ENCODE peak calls at places on chromosomes 13 and 19, in nine cellular contexts. One of them, this sample, is unnamed.

GRCh38 chr19:30881986-30882385 is 467.2 kb downstream of the TSHZ3 start:
- DNase-seq in H4: no peak
- DNase-seq in EL: no peak
- DNase-seq in T follicular helper cell: no peak
- DNase-seq in ascending aorta: no peak
- DNase-seq in activated T-helper 9 cell treated with anti-CD3 and anti-CD28 coated beads, Interleukin-2, amount 50 U/mL, for 16 hours: no peak
- DNase-seq in SK-MEL-5: no peak
- DNase-seq in tibial nerve: no peak
- DNase-seq in HS-5: no peak
- DNase-seq in this sample: no peak

GRCh38 chr13:112887557-112887991 is 81.4 kb upstream of the MCF2L start:
- DNase-seq in H4: no peak
- DNase-seq in EL: no peak
- DNase-seq in T follicular helper cell: no peak
- DNase-seq in ascending aorta: no peak
- DNase-seq in activated T-helper 9 cell treated with anti-CD3 and anti-CD28 coated beads, Interleukin-2, amount 50 U/mL, for 16 hours: no peak
- DNase-seq in SK-MEL-5: no peak
- DNase-seq in tibial nerve: no peak
- DNase-seq in HS-5: no peak
- DNase-seq in this sample: no peak

GRCh38 chr19:2665103-2665502 is 37.4 kb downstream of the GNG7 start:
- DNase-seq in H4: no peak
- DNase-seq in EL: no peak
- DNase-seq in T follicular helper cell: no peak
- DNase-seq in ascending aorta: no peak
- DNase-seq in activated T-helper 9 cell treated with anti-CD3 and anti-CD28 coated beads, Interleukin-2, amount 50 U/mL, for 16 hours: no peak
- DNase-seq in SK-MEL-5: no peak
- DNase-seq in tibial nerve: no peak
- DNase-seq in HS-5: no peak
- DNase-seq in this sample: no peak

GRCh38 chr19:34416021-34416545 is 11.9 kb downstream of the PDCD2L start:
- DNase-seq in H4: no peak
- DNase-seq in EL: peak
- DNase-seq in T follicular helper cell: no peak
- DNase-seq in ascending aorta: peak
- DNase-seq in activated T-helper 9 cell treated with anti-CD3 and anti-CD28 coated beads, Interleukin-2, amount 50 U/mL, for 16 hours: no peak
- DNase-seq in SK-MEL-5: no peak
- DNase-seq in tibial nerve: no peak
- DNase-seq in HS-5: no peak
- DNase-seq in this sample: no peak

GRCh38 chr13:35988648-35989081 is 142.5 kb downstream of the DCLK1 start:
- DNase-seq in H4: no peak
- DNase-seq in EL: no peak
- DNase-seq in T follicular helper cell: no peak
- DNase-seq in ascending aorta: no peak
- DNase-seq in activated T-helper 9 cell treated with anti-CD3 and anti-CD28 coated beads, Interleukin-2, amount 50 U/mL, for 16 hours: no peak
- DNase-seq in SK-MEL-5: no peak
- DNase-seq in tibial nerve: no peak
- DNase-seq in HS-5: no peak
- DNase-seq in this sample: peak

GRCh38 chr13:35475131-35475959 is 1.1 kb downstream of the MAB21L1 start:
- DNase-seq in H4: peak
- DNase-seq in EL: peak
- DNase-seq in T follicular helper cell: no peak
- DNase-seq in ascending aorta: no peak
- DNase-seq in activated T-helper 9 cell treated with anti-CD3 and anti-CD28 coated beads, Interleukin-2, amount 50 U/mL, for 16 hours: no peak
- DNase-seq in SK-MEL-5: peak
- DNase-seq in tibial nerve: peak
- DNase-seq in HS-5: no peak
- DNase-seq in this sample: peak

GRCh38 chr13:103983948-103984347 is 917.7 kb upstream of the SLC10A2 start:
- DNase-seq in H4: no peak
- DNase-seq in EL: no peak
- DNase-seq in T follicular helper cell: no peak
- DNase-seq in ascending aorta: no peak
- DNase-seq in activated T-helper 9 cell treated with anti-CD3 and anti-CD28 coated beads, Interleukin-2, amount 50 U/mL, for 16 hours: no peak
- DNase-seq in SK-MEL-5: no peak
- DNase-seq in tibial nerve: no peak
- DNase-seq in HS-5: no peak
- DNase-seq in this sample: no peak

GRCh38 chr19:41907994-41908615 is 20.1 kb downstream of the ERFL start:
- DNase-seq in H4: no peak
- DNase-seq in EL: no peak
- DNase-seq in T follicular helper cell: no peak
- DNase-seq in ascending aorta: no peak
- DNase-seq in activated T-helper 9 cell treated with anti-CD3 and anti-CD28 coated beads, Interleukin-2, amount 50 U/mL, for 16 hours: no peak
- DNase-seq in SK-MEL-5: no peak
- DNase-seq in tibial nerve: no peak
- DNase-seq in HS-5: no peak
- DNase-seq in this sample: no peak

GRCh38 chr19:45115809-45116615 is 23.0 kb downstream of the PPP1R37 start:
- DNase-seq in H4: no peak
- DNase-seq in EL: no peak
- DNase-seq in T follicular helper cell: no peak
- DNase-seq in ascending aorta: no peak
- DNase-seq in activated T-helper 9 cell treated with anti-CD3 and anti-CD28 coated beads, Interleukin-2, amount 50 U/mL, for 16 hours: no peak
- DNase-seq in SK-MEL-5: no peak
- DNase-seq in tibial nerve: no peak
- DNase-seq in HS-5: no peak
- DNase-seq in this sample: no peak

GRCh38 chr13:99357920-99358319 is 50.7 kb upstream of the GPR183 start:
- DNase-seq in H4: no peak
- DNase-seq in EL: no peak
- DNase-seq in T follicular helper cell: no peak
- DNase-seq in ascending aorta: no peak
- DNase-seq in activated T-helper 9 cell treated with anti-CD3 and anti-CD28 coated beads, Interleukin-2, amount 50 U/mL, for 16 hours: no peak
- DNase-seq in SK-MEL-5: no peak
- DNase-seq in tibial nerve: no peak
- DNase-seq in HS-5: no peak
- DNase-seq in this sample: no peak

GRCh38 chr19:42074513-42075363 is 1.2 kb upstream of the ZNF574 start:
- DNase-seq in H4: no peak
- DNase-seq in EL: peak
- DNase-seq in T follicular helper cell: no peak
- DNase-seq in ascending aorta: peak
- DNase-seq in activated T-helper 9 cell treated with anti-CD3 and anti-CD28 coated beads, Interleukin-2, amount 50 U/mL, for 16 hours: no peak
- DNase-seq in SK-MEL-5: peak
- DNase-seq in tibial nerve: no peak
- DNase-seq in HS-5: no peak
- DNase-seq in this sample: peak

GRCh38 chr19:7779631-7780486 is 16.8 kb downstream of the CLEC4M start:
- DNase-seq in H4: peak
- DNase-seq in EL: no peak
- DNase-seq in T follicular helper cell: no peak
- DNase-seq in ascending aorta: no peak
- DNase-seq in activated T-helper 9 cell treated with anti-CD3 and anti-CD28 coated beads, Interleukin-2, amount 50 U/mL, for 16 hours: no peak
- DNase-seq in SK-MEL-5: peak
- DNase-seq in tibial nerve: no peak
- DNase-seq in HS-5: no peak
- DNase-seq in this sample: no peak

GRCh38 chr13:28505543-28506135 is 10.7 kb upstream of the FLT1 start:
- DNase-seq in H4: no peak
- DNase-seq in EL: no peak
- DNase-seq in T follicular helper cell: no peak
- DNase-seq in ascending aorta: no peak
- DNase-seq in activated T-helper 9 cell treated with anti-CD3 and anti-CD28 coated beads, Interleukin-2, amount 50 U/mL, for 16 hours: no peak
- DNase-seq in SK-MEL-5: no peak
- DNase-seq in tibial nerve: no peak
- DNase-seq in HS-5: no peak
- DNase-seq in this sample: no peak

GRCh38 chr13:66405908-66406802 is 824.0 kb downstream of the PCDH9 start:
- DNase-seq in H4: peak
- DNase-seq in EL: peak
- DNase-seq in T follicular helper cell: no peak
- DNase-seq in ascending aorta: no peak
- DNase-seq in activated T-helper 9 cell treated with anti-CD3 and anti-CD28 coated beads, Interleukin-2, amount 50 U/mL, for 16 hours: no peak
- DNase-seq in SK-MEL-5: no peak
- DNase-seq in tibial nerve: no peak
- DNase-seq in HS-5: peak
- DNase-seq in this sample: no peak

GRCh38 chr13:113297370-113297871 is 382 bp downstream of the LAMP1 start:
- DNase-seq in H4: no peak
- DNase-seq in EL: peak
- DNase-seq in T follicular helper cell: peak
- DNase-seq in ascending aorta: peak
- DNase-seq in activated T-helper 9 cell treated with anti-CD3 and anti-CD28 coated beads, Interleukin-2, amount 50 U/mL, for 16 hours: peak
- DNase-seq in SK-MEL-5: peak
- DNase-seq in tibial nerve: no peak
- DNase-seq in HS-5: no peak
- DNase-seq in this sample: no peak

GRCh38 chr19:571127-571974 is 1.0 kb upstream of the BSG start:
- DNase-seq in H4: no peak
- DNase-seq in EL: peak
- DNase-seq in T follicular helper cell: peak
- DNase-seq in ascending aorta: no peak
- DNase-seq in activated T-helper 9 cell treated with anti-CD3 and anti-CD28 coated beads, Interleukin-2, amount 50 U/mL, for 16 hours: no peak
- DNase-seq in SK-MEL-5: no peak
- DNase-seq in tibial nerve: no peak
- DNase-seq in HS-5: no peak
- DNase-seq in this sample: peak

GRCh38 chr13:27508802-27509201 is 58.4 kb upstream of the MTIF3 start:
- DNase-seq in H4: no peak
- DNase-seq in EL: no peak
- DNase-seq in T follicular helper cell: no peak
- DNase-seq in ascending aorta: no peak
- DNase-seq in activated T-helper 9 cell treated with anti-CD3 and anti-CD28 coated beads, Interleukin-2, amount 50 U/mL, for 16 hours: no peak
- DNase-seq in SK-MEL-5: no peak
- DNase-seq in tibial nerve: no peak
- DNase-seq in HS-5: no peak
- DNase-seq in this sample: no peak

GRCh38 chr13:43229506-43229905 is 206.1 kb downstream of the DNAJC15 start:
- DNase-seq in H4: peak
- DNase-seq in EL: peak
- DNase-seq in T follicular helper cell: no peak
- DNase-seq in ascending aorta: no peak
- DNase-seq in activated T-helper 9 cell treated with anti-CD3 and anti-CD28 coated beads, Interleukin-2, amount 50 U/mL, for 16 hours: no peak
- DNase-seq in SK-MEL-5: no peak
- DNase-seq in tibial nerve: no peak
- DNase-seq in HS-5: no peak
- DNase-seq in this sample: no peak

GRCh38 chr19:55088543-55089265 is 13.0 kb downstream of the EPS8L1 start:
- DNase-seq in H4: no peak
- DNase-seq in EL: peak
- DNase-seq in T follicular helper cell: peak
- DNase-seq in ascending aorta: peak
- DNase-seq in activated T-helper 9 cell treated with anti-CD3 and anti-CD28 coated beads, Interleukin-2, amount 50 U/mL, for 16 hours: peak
- DNase-seq in SK-MEL-5: peak
- DNase-seq in tibial nerve: peak
- DNase-seq in HS-5: no peak
- DNase-seq in this sample: peak

GRCh38 chr19:38759590-38760003 is 13.7 kb downstream of the LGALS7 start:
- DNase-seq in H4: no peak
- DNase-seq in EL: no peak
- DNase-seq in T follicular helper cell: no peak
- DNase-seq in ascending aorta: no peak
- DNase-seq in activated T-helper 9 cell treated with anti-CD3 and anti-CD28 coated beads, Interleukin-2, amount 50 U/mL, for 16 hours: no peak
- DNase-seq in SK-MEL-5: peak
- DNase-seq in tibial nerve: no peak
- DNase-seq in HS-5: no peak
- DNase-seq in this sample: no peak

GRCh38 chr13:44816701-44817684 is 172.3 kb downstream of the NUFIP1 start:
- DNase-seq in H4: peak
- DNase-seq in EL: peak
- DNase-seq in T follicular helper cell: no peak
- DNase-seq in ascending aorta: no peak
- DNase-seq in activated T-helper 9 cell treated with anti-CD3 and anti-CD28 coated beads, Interleukin-2, amount 50 U/mL, for 16 hours: no peak
- DNase-seq in SK-MEL-5: no peak
- DNase-seq in tibial nerve: no peak
- DNase-seq in HS-5: no peak
- DNase-seq in this sample: peak

GRCh38 chr19:36916991-36917390 is 859 bp downstream of the ZNF568 start:
- DNase-seq in H4: no peak
- DNase-seq in EL: peak
- DNase-seq in T follicular helper cell: no peak
- DNase-seq in ascending aorta: no peak
- DNase-seq in activated T-helper 9 cell treated with anti-CD3 and anti-CD28 coated beads, Interleukin-2, amount 50 U/mL, for 16 hours: no peak
- DNase-seq in SK-MEL-5: no peak
- DNase-seq in tibial nerve: no peak
- DNase-seq in HS-5: peak
- DNase-seq in this sample: peak

GRCh38 chr19:48501961-48502719 is 9.5 kb downstream of the LMTK3 start:
- DNase-seq in H4: peak
- DNase-seq in EL: peak
- DNase-seq in T follicular helper cell: peak
- DNase-seq in ascending aorta: peak
- DNase-seq in activated T-helper 9 cell treated with anti-CD3 and anti-CD28 coated beads, Interleukin-2, amount 50 U/mL, for 16 hours: peak
- DNase-seq in SK-MEL-5: peak
- DNase-seq in tibial nerve: no peak
- DNase-seq in HS-5: no peak
- DNase-seq in this sample: peak

GRCh38 chr19:5893907-5894703 is 9.5 kb downstream of the NDUFA11 start:
- DNase-seq in H4: no peak
- DNase-seq in EL: no peak
- DNase-seq in T follicular helper cell: no peak
- DNase-seq in ascending aorta: peak
- DNase-seq in activated T-helper 9 cell treated with anti-CD3 and anti-CD28 coated beads, Interleukin-2, amount 50 U/mL, for 16 hours: no peak
- DNase-seq in SK-MEL-5: no peak
- DNase-seq in tibial nerve: no peak
- DNase-seq in HS-5: no peak
- DNase-seq in this sample: no peak

GRCh38 chr13:99378985-99379734 is 72.0 kb upstream of the GPR183 start:
- DNase-seq in H4: no peak
- DNase-seq in EL: no peak
- DNase-seq in T follicular helper cell: no peak
- DNase-seq in ascending aorta: no peak
- DNase-seq in activated T-helper 9 cell treated with anti-CD3 and anti-CD28 coated beads, Interleukin-2, amount 50 U/mL, for 16 hours: no peak
- DNase-seq in SK-MEL-5: no peak
- DNase-seq in tibial nerve: no peak
- DNase-seq in HS-5: no peak
- DNase-seq in this sample: no peak

GRCh38 chr19:10091370-10091687 is 5.2 kb downstream of the SHFL start:
- DNase-seq in H4: no peak
- DNase-seq in EL: no peak
- DNase-seq in T follicular helper cell: no peak
- DNase-seq in ascending aorta: no peak
- DNase-seq in activated T-helper 9 cell treated with anti-CD3 and anti-CD28 coated beads, Interleukin-2, amount 50 U/mL, for 16 hours: no peak
- DNase-seq in SK-MEL-5: no peak
- DNase-seq in tibial nerve: no peak
- DNase-seq in HS-5: no peak
- DNase-seq in this sample: no peak

GRCh38 chr19:8212212-8212611 is 3.0 kb downstream of the CERS4 start:
- DNase-seq in H4: no peak
- DNase-seq in EL: no peak
- DNase-seq in T follicular helper cell: no peak
- DNase-seq in ascending aorta: no peak
- DNase-seq in activated T-helper 9 cell treated with anti-CD3 and anti-CD28 coated beads, Interleukin-2, amount 50 U/mL, for 16 hours: no peak
- DNase-seq in SK-MEL-5: no peak
- DNase-seq in tibial nerve: no peak
- DNase-seq in HS-5: no peak
- DNase-seq in this sample: no peak

GRCh38 chr19:35205733-35206323 is 22.7 kb downstream of the FAM187B start:
- DNase-seq in H4: no peak
- DNase-seq in EL: no peak
- DNase-seq in T follicular helper cell: no peak
- DNase-seq in ascending aorta: no peak
- DNase-seq in activated T-helper 9 cell treated with anti-CD3 and anti-CD28 coated beads, Interleukin-2, amount 50 U/mL, for 16 hours: no peak
- DNase-seq in SK-MEL-5: no peak
- DNase-seq in tibial nerve: no peak
- DNase-seq in HS-5: no peak
- DNase-seq in this sample: no peak

GRCh38 chr19:55553217-55554182 is 8.2 kb upstream of the SBK3 start:
- DNase-seq in H4: no peak
- DNase-seq in EL: peak
- DNase-seq in T follicular helper cell: no peak
- DNase-seq in ascending aorta: no peak
- DNase-seq in activated T-helper 9 cell treated with anti-CD3 and anti-CD28 coated beads, Interleukin-2, amount 50 U/mL, for 16 hours: no peak
- DNase-seq in SK-MEL-5: no peak
- DNase-seq in tibial nerve: no peak
- DNase-seq in HS-5: no peak
- DNase-seq in this sample: no peak

GRCh38 chr19:43526884-43527859 is at the start of gene ETHE1:
- DNase-seq in H4: no peak
- DNase-seq in EL: peak
- DNase-seq in T follicular helper cell: peak
- DNase-seq in ascending aorta: peak
- DNase-seq in activated T-helper 9 cell treated with anti-CD3 and anti-CD28 coated beads, Interleukin-2, amount 50 U/mL, for 16 hours: peak
- DNase-seq in SK-MEL-5: peak
- DNase-seq in tibial nerve: peak
- DNase-seq in HS-5: peak
- DNase-seq in this sample: peak

GRCh38 chr19:41416194-41416674 is 10.9 kb downstream of the B3GNT8 start:
- DNase-seq in H4: no peak
- DNase-seq in EL: no peak
- DNase-seq in T follicular helper cell: no peak
- DNase-seq in ascending aorta: no peak
- DNase-seq in activated T-helper 9 cell treated with anti-CD3 and anti-CD28 coated beads, Interleukin-2, amount 50 U/mL, for 16 hours: no peak
- DNase-seq in SK-MEL-5: no peak
- DNase-seq in tibial nerve: no peak
- DNase-seq in HS-5: no peak
- DNase-seq in this sample: no peak